ENCODE peak calls at places on chromosomes 12 and 14, in ten cellular contexts. A is CD8-positive, alpha-beta T cell; M is psoas muscle; Y is lung; L is uterus; Q is WERI-Rb-1; R is heart left ventricle; S is suprapubic skin; G is endodermal cell; E is thyroid gland. V is an unnamed sample. For H3K36me3, the result is how much of the 10 kb centered on the place peaks cover.

GRCh38 chr12:132524405-132524804 is 34.5 kb downstream of the FBRSL1 start:
- DNase-seq in A (no peak), M (no peak), Y (no peak), L (no peak), Q (no peak), R (no peak), S (no peak), G (no peak), E (peak), V (no peak)

GRCh38 chr12:22709292-22709691 is 84.3 kb downstream of the ETNK1 start:
- DNase-seq in A (no peak), M (no peak), Y (no peak), L (no peak), Q (no peak), R (no peak), S (no peak), G (no peak), E (no peak), V (no peak)

GRCh38 chr12:124761876-124762275 is 101.8 kb downstream of the SCARB1 start:
- DNase-seq in A (no peak), M (no peak), Y (no peak), L (no peak), Q (no peak), R (no peak), S (no peak), G (no peak), E (no peak), V (no peak)

GRCh38 chr12:99232324-99232723 is 415.2 kb upstream of the GARIN6 start:
- DNase-seq in A (no peak), M (no peak), Y (no peak), L (no peak), Q (no peak), R (no peak), S (no peak), G (no peak), E (no peak), V (no peak)

GRCh38 chr12:46701356-46701755 is 124.4 kb downstream of the SLC38A4 start:
- DNase-seq in A (no peak), M (no peak), Y (no peak), L (no peak), Q (peak), R (no peak), S (no peak), G (no peak), E (no peak), V (no peak)

GRCh38 chr14:32047791-32048190 is 29.3 kb upstream of the ARHGAP5 start:
- DNase-seq in A (no peak), M (no peak), Y (no peak), L (no peak), Q (no peak), R (no peak), S (no peak), G (no peak), E (no peak), V (no peak)

GRCh38 chr14:91112172-91112571 is 1.7 kb upstream of the DGLUCY start:
- DNase-seq in A (no peak), M (no peak), Y (no peak), L (no peak), Q (no peak), R (no peak), S (no peak), G (no peak), E (no peak), V (no peak)

GRCh38 chr14:64968651-64969050 is 3.5 kb downstream of the RAB15 start:
- DNase-seq in A (no peak), M (no peak), Y (no peak), L (no peak), Q (no peak), R (no peak), S (no peak), G (no peak), E (no peak), V (no peak)

GRCh38 chr12:75542942-75543341 is 31.5 kb upstream of the KRR1 start:
- DNase-seq in A (no peak), M (no peak), Y (no peak), L (no peak), Q (no peak), R (no peak), S (no peak), G (no peak), E (no peak), V (no peak)

GRCh38 chr14:88049271-88049670 is 44.3 kb downstream of the GPR65 start:
- DNase-seq in A (no peak), M (no peak), Y (no peak), L (no peak), Q (no peak), R (no peak), S (no peak), G (no peak), E (no peak), V (no peak)

GRCh38 chr14:71620401-71620800 is 311.8 kb upstream of the RGS6 start:
- DNase-seq in A (no peak), M (no peak), Y (no peak), L (no peak), Q (no peak), R (no peak), S (no peak), G (no peak), E (no peak), V (no peak)

GRCh38 chr12:28318273-28318672 is 128.0 kb downstream of the CCDC91 start:
- DNase-seq in A (no peak), M (no peak), Y (no peak), L (no peak), Q (no peak), R (no peak), S (no peak), G (no peak), E (no peak), V (no peak)

GRCh38 chr12:19802915-19803314 is 363.6 kb downstream of the AEBP2 start:
- DNase-seq in A (no peak), M (no peak), Y (no peak), L (no peak), Q (no peak), R (no peak), S (no peak), G (no peak), E (no peak), V (no peak)

GRCh38 chr12:6494968-6495367 is 1.1 kb downstream of the NCAPD2 start:
- DNase-seq in A (no peak), M (no peak), Y (no peak), L (no peak), Q (no peak), R (no peak), S (no peak), G (no peak), E (no peak), V (no peak)

GRCh38 chr14:60981626-60982455 is 796 bp downstream of the SLC38A6 start:
- DNase-seq in A (no peak), M (no peak), Y (no peak), L (no peak), Q (no peak), R (no peak), S (no peak), G (no peak), E (no peak), V (no peak)

GRCh38 chr12:105915997-105916697 is 222.6 kb downstream of the NUAK1 start:
- DNase-seq in A (no peak), M (no peak), Y (no peak), L (no peak), Q (no peak), R (no peak), S (no peak), G (no peak), E (no peak), V (no peak)

GRCh38 chr14:22492601-22493000 is 96.4 kb downstream of the DAD1 start:
- DNase-seq in A (no peak), M (no peak), Y (no peak), L (no peak), Q (no peak), R (no peak), S (no peak), G (no peak), E (no peak), V (no peak)

GRCh38 chr14:35333347-35333730 is 41.2 kb downstream of the PSMA6 start:
- DNase-seq in A (no peak), M (no peak), Y (no peak), L (no peak), Q (no peak), R (no peak), S (peak), G (peak), E (peak), V (no peak)

GRCh38 chr12:104668274-104668718 is 211.5 kb downstream of the CHST11 start:
- DNase-seq in A (no peak), M (no peak), Y (no peak), L (peak), Q (peak), R (peak), S (no peak), G (peak), E (peak), V (no peak)

GRCh38 chr12:76944892-76945291 is 66.1 kb upstream of the CSRP2 start:
- DNase-seq in A (no peak), M (no peak), Y (no peak), L (no peak), Q (no peak), R (no peak), S (no peak), G (no peak), E (no peak), V (no peak)

GRCh38 chr14:35114036-35114435 is 7.8 kb downstream of the PPP2R3C start:
- DNase-seq in A (no peak), M (no peak), Y (no peak), L (no peak), Q (no peak), R (no peak), S (no peak), G (no peak), E (no peak), V (no peak)

GRCh38 chr12:58917699-58918334 is 2.5 kb downstream of the LRIG3 start:
- DNase-seq in A (no peak), M (no peak), Y (no peak), L (no peak), Q (no peak), R (no peak), S (no peak), G (no peak), E (no peak), V (no peak)

GRCh38 chr12:48980953-48981756 is 3.0 kb downstream of the WNT1 start:
- DNase-seq in A (peak), M (peak), Y (no peak), L (no peak), Q (peak), R (no peak), S (no peak), G (peak), E (no peak), V (peak)

GRCh38 chr12:57101892-57102695 is 9.1 kb downstream of the STAT6 start:
- DNase-seq in A (no peak), M (no peak), Y (no peak), L (no peak), Q (no peak), R (no peak), S (peak), G (no peak), E (no peak), V (no peak)

GRCh38 chr14:38735006-38735405 is 368.0 kb downstream of the SEC23A start:
- DNase-seq in A (no peak), M (no peak), Y (no peak), L (no peak), Q (no peak), R (no peak), S (no peak), G (no peak), E (no peak), V (no peak)

GRCh38 chr14:33836203-33836894 is 114.5 kb downstream of the EGLN3 start:
- DNase-seq in A (no peak), M (no peak), Y (no peak), L (no peak), Q (no peak), R (no peak), S (no peak), G (no peak), E (no peak), V (no peak)

GRCh38 chr12:14941369-14941768 is 3.0 kb upstream of the ERP27 start:
- DNase-seq in A (no peak), M (no peak), Y (no peak), L (no peak), Q (no peak), R (no peak), S (no peak), G (no peak), E (no peak), V (no peak)

GRCh38 chr12:7345232-7345631 is 41.4 kb downstream of the ACSM4 start:
- DNase-seq in A (no peak), M (no peak), Y (no peak), L (no peak), Q (no peak), R (no peak), S (no peak), G (no peak), E (no peak), V (no peak)

GRCh38 chr14:69715725-69716482 is 51.0 kb upstream of the SRSF5 start:
- DNase-seq in A (no peak), M (peak), Y (peak), L (peak), Q (no peak), R (peak), S (peak), G (no peak), E (peak), V (peak)

GRCh38 chr14:61321385-61322010 is at the start of gene PRKCH:
- DNase-seq in A (peak), M (peak), Y (peak), L (peak), Q (peak), R (peak), S (peak), G (peak), E (peak), V (peak)

GRCh38 chr12:108302471-108303311 is 36.4 kb downstream of the CMKLR1 start:
- DNase-seq in A (no peak), M (peak), Y (peak), L (peak), Q (no peak), R (peak), S (peak), G (peak), E (peak), V (peak)

GRCh38 chr12:120321382-120322202 is 6.0 kb downstream of the PLA2G1B start:
- DNase-seq in A (no peak), M (no peak), Y (no peak), L (no peak), Q (peak), R (no peak), S (no peak), G (no peak), E (no peak), V (peak)

DNA sequence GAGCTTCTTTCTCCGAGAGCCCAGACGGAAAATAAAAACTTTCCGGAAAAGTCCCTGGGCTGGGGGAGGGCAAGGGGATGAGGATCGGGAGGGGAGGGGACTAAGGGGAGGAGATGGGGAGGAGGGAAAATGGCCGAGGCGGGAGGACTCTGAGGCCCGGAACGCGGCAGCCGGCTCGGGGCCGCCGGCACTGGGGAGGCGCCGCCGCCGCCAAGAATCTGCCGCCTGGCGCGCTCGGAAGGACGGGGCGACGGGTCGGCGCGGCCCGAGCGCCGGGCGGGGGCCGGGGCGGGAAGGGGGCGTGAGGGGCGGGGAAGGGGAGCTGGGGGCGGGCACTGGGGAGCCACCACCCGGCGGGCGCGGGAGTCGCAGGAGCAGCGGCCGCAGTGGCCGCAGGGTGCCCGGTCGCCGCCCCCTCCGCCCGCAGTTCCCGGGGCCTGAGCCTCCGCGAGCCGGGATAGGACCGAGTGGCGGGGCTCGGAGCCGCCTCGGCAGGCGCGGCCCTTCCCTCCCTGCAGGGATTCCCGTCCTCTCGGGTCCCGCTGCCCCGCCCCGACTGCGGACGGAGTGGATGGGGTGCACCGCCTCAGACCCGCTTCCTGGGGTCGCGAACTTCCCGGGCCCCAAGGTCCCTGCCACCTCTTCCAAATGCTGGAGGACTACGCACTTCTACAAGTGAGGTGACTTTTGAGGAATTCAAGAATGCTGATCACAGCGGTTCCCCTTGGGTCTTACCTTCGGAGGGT is at the start of gene PRKD1:
- DNase-seq in A (no peak), M (peak), Y (peak), L (peak), Q (peak), R (peak), S (peak), G (peak), E (peak), V (peak)
- H3K4me3 ChIP-seq in A (no peak), M (peak), Y (peak), L (peak), Q (peak), R (peak), S (peak), G (peak), E (peak), V (peak)

GRCh38 chr14:27390130-27390529 is 792.3 kb upstream of the NOVA1 start:
- DNase-seq in A (no peak), M (no peak), Y (no peak), L (no peak), Q (no peak), R (no peak), S (no peak), G (peak), E (no peak), V (no peak)

GRCh38 chr14:27389402-27389801 is 791.6 kb upstream of the NOVA1 start:
- DNase-seq in A (no peak), M (no peak), Y (no peak), L (no peak), Q (no peak), R (no peak), S (no peak), G (no peak), E (no peak), V (no peak)

GRCh38 chr14:27387458-27387857 is 789.6 kb upstream of the NOVA1 start:
- DNase-seq in A (no peak), M (no peak), Y (no peak), L (no peak), Q (no peak), R (no peak), S (no peak), G (no peak), E (no peak), V (no peak)

GRCh38 chr14:27392153-27392552 is 794.3 kb upstream of the NOVA1 start:
- DNase-seq in A (no peak), M (no peak), Y (no peak), L (no peak), Q (no peak), R (no peak), S (no peak), G (no peak), E (no peak), V (no peak)

GRCh38 chr14:27391331-27391730 is 793.5 kb upstream of the NOVA1 start:
- DNase-seq in A (no peak), M (no peak), Y (no peak), L (no peak), Q (no peak), R (no peak), S (no peak), G (no peak), E (no peak), V (no peak)
- H3K36me3 ChIP-seq in A (under half), M (under half), Y (under half), L (under half), Q (under half), R (under half), S (under half), G (under half), E (under half), V (under half)

GRCh38 chr12:54239568-54239967 is 40.4 kb downstream of the CBX5 start:
- DNase-seq in A (no peak), M (no peak), Y (no peak), L (no peak), Q (no peak), R (no peak), S (no peak), G (no peak), E (no peak), V (no peak)
- H3K27ac ChIP-seq in A (no peak), M (no peak), Y (no peak), L (no peak), Q (no peak), R (no peak), S (no peak), G (no peak), E (no peak), V (no peak)

GRCh38 chr14:92164958-92165357 is 43.2 kb downstream of the CPSF2 start:
- DNase-seq in A (no peak), M (no peak), Y (no peak), L (no peak), Q (no peak), R (no peak), S (no peak), G (no peak), E (no peak), V (no peak)
- H3K4me3 ChIP-seq in A (no peak), M (no peak), Y (no peak), L (no peak), Q (no peak), R (no peak), S (no peak), G (no peak), E (no peak), V (no peak)

GRCh38 chr14:21084988-21085853 is 13.2 kb downstream of the ZNF219 start:
- DNase-seq in A (no peak), M (no peak), Y (peak), L (no peak), Q (no peak), R (no peak), S (no peak), G (no peak), E (no peak), V (peak)

GRCh38 chr14:21089271-21089670 is 9.2 kb downstream of the ZNF219 start:
- DNase-seq in A (no peak), M (no peak), Y (no peak), L (no peak), Q (no peak), R (no peak), S (no peak), G (no peak), E (no peak), V (no peak)

GRCh38 chr14:21088687-21089086 is 9.8 kb downstream of the ZNF219 start:
- DNase-seq in A (no peak), M (no peak), Y (no peak), L (no peak), Q (no peak), R (no peak), S (no peak), G (no peak), E (no peak), V (no peak)

GRCh38 chr14:21086908-21087293 is 11.6 kb downstream of the ZNF219 start:
- DNase-seq in A (no peak), M (no peak), Y (no peak), L (no peak), Q (no peak), R (no peak), S (peak), G (no peak), E (no peak), V (no peak)

GRCh38 chr14:21087294-21088091 is 11.0 kb downstream of the ZNF219 start:
- DNase-seq in A (peak), M (no peak), Y (no peak), L (no peak), Q (no peak), R (no peak), S (no peak), G (peak), E (no peak), V (peak)
- H3K36me3 ChIP-seq in A (under half), M (half or more), Y (under half), L (under half), Q (half or more), R (under half), S (half or more), G (half or more), E (under half), V (under half)

DNA sequence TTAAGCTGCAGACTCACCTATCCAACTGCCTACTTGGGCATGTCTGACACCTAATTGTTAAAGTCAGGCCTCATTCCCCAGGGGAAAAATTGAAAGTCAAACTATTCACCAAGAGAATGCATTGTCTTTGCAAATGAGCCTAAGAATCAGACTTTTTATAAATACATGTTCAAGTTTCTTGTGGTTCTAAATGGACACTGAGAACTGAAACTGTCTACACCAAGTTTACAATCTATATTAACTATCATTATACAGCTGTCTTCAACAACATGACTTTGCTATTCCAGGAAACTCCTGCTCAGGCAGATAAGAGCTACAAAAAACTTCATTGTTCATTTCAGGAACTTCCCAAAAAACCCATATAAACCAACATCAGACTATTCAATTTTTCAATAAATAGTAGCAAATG is 24.4 kb downstream of the CDK17 start:
- DNase-seq in A (no peak), M (no peak), Y (no peak), L (no peak), Q (no peak), R (no peak), S (no peak), G (no peak), E (no peak), V (no peak)
- H3K27ac ChIP-seq in A (no peak), M (no peak), Y (no peak), L (peak), Q (no peak), R (no peak), S (no peak), G (no peak), E (no peak), V (no peak)

V was measured in aorta.